ENCODE peak calls at places on chromosomes 13 and 19, in eight cellular contexts. Y, E, O, H, Z, R, K and C are unnamed samples.

GRCh38 chr19:57947088-57947418 is 453 bp downstream of the ZNF256 start:
- DNase-seq in Y (no peak), E (no peak), O (no peak), H (no peak), Z (no peak), R (no peak), K (no peak), C (no peak)

GRCh38 chr13:30196025-30196424 is 111.3 kb downstream of the KATNAL1 start:
- DNase-seq in Y (no peak), E (no peak), O (peak; percentile 50), H (no peak), Z (no peak), R (no peak), K (no peak), C (peak; percentile 20)

GRCh38 chr13:98474292-98474691 is 102.6 kb downstream of the STK24 start:
- DNase-seq in Y (no peak), E (no peak), O (no peak), H (no peak), Z (no peak), R (no peak), K (no peak), C (no peak)

GRCh38 chr19:5434970-5435641 is 20.1 kb upstream of the ZNRF4 start:
- DNase-seq in Y (no peak), E (peak; percentile 63), O (no peak), H (peak; percentile 30), Z (peak; percentile 54), R (no peak), K (no peak), C (peak; percentile 57)

GRCh38 chr13:41694902-41695301 is 237.6 kb downstream of the RGCC start:
- DNase-seq in Y (no peak), E (no peak), O (peak; percentile 90), H (peak; percentile 94), Z (no peak), R (no peak), K (peak; percentile 18), C (peak; percentile 92)

GRCh38 chr13:22162889-22163288 is 492.0 kb downstream of the FGF9 start:
- DNase-seq in Y (no peak), E (no peak), O (no peak), H (no peak), Z (no peak), R (no peak), K (peak; percentile 17), C (no peak)

GRCh38 chr19:48373567-48373966 is 9.4 kb downstream of the SYNGR4 start:
- DNase-seq in Y (no peak), E (no peak), O (no peak), H (no peak), Z (no peak), R (no peak), K (no peak), C (no peak)

GRCh38 chr13:88932950-88933349 is 1261.8 kb downstream of the SLITRK5 start:
- DNase-seq in Y (no peak), E (no peak), O (no peak), H (no peak), Z (no peak), R (no peak), K (no peak), C (no peak)

GRCh38 chr13:26719356-26719945 is 41.1 kb downstream of the GPR12 start:
- DNase-seq in Y (no peak), E (no peak), O (peak; percentile 18), H (no peak), Z (no peak), R (no peak), K (no peak), C (no peak)

GRCh38 chr13:100306444-100306999 is 217.6 kb downstream of the PCCA start:
- DNase-seq in Y (no peak), E (no peak), O (peak; percentile 5), H (no peak), Z (no peak), R (no peak), K (no peak), C (no peak)

GRCh38 chr13:110509971-110510786 is 51.3 kb downstream of the RAB20 start:
- DNase-seq in Y (no peak), E (no peak), O (peak; percentile 61), H (no peak), Z (no peak), R (no peak), K (peak; percentile 70), C (no peak)

GRCh38 chr13:21736926-21737325 is 66.1 kb downstream of the FGF9 start:
- DNase-seq in Y (no peak), E (no peak), O (no peak), H (no peak), Z (no peak), R (no peak), K (no peak), C (no peak)

GRCh38 chr19:3458595-3459284 is 21.6 kb downstream of the SMIM24 start:
- DNase-seq in Y (no peak), E (no peak), O (peak; percentile 89), H (no peak), Z (no peak), R (no peak), K (no peak), C (peak; percentile 13)

GRCh38 chr19:36136975-36137686 is 2.7 kb upstream of the CAPNS1 start:
- DNase-seq in Y (no peak), E (peak; percentile 19), O (no peak), H (peak; percentile 68), Z (no peak), R (no peak), K (no peak), C (peak; percentile 90)

GRCh38 chr13:73096173-73097117 is 37.6 kb downstream of the KLF5 start:
- DNase-seq in Y (no peak), E (no peak), O (no peak), H (no peak), Z (no peak), R (no peak), K (no peak), C (peak; percentile 88)

GRCh38 chr13:109785141-109785891 is 1.1 kb downstream of the IRS2 start:
- DNase-seq in Y (peak; percentile 40), E (peak; percentile 55), O (peak; percentile 84), H (peak; percentile 19), Z (no peak), R (peak; percentile 41), K (no peak), C (peak; percentile 68)

GRCh38 chr13:97726664-97727235 is 226.7 kb upstream of the IPO5 start:
- DNase-seq in Y (no peak), E (no peak), O (no peak), H (no peak), Z (no peak), R (no peak), K (no peak), C (no peak)

GRCh38 chr19:47075941-47076340 is 27.5 kb upstream of the TMEM160 start:
- DNase-seq in Y (no peak), E (no peak), O (peak; percentile 94), H (peak; percentile 72), Z (no peak), R (no peak), K (no peak), C (peak; percentile 86)

GRCh38 chr13:44894001-44894770 is 95.1 kb downstream of the NUFIP1 start:
- DNase-seq in Y (no peak), E (no peak), O (peak; percentile 69), H (no peak), Z (no peak), R (no peak), K (no peak), C (no peak)

GRCh38 chr19:8638078-8638619 is 7.7 kb downstream of the NFILZ start:
- DNase-seq in Y (no peak), E (no peak), O (no peak), H (no peak), Z (no peak), R (no peak), K (no peak), C (no peak)

GRCh38 chr13:110138009-110138699 is 168.8 kb downstream of the COL4A1 start:
- DNase-seq in Y (peak; percentile 29), E (peak; percentile 79), O (peak; percentile 82), H (peak; percentile 74), Z (peak; percentile 70), R (peak; percentile 45), K (peak; percentile 60), C (peak; percentile 89)

GRCh38 chr19:11202488-11203193 is 5.3 kb upstream of the KANK2 start:
- DNase-seq in Y (no peak), E (no peak), O (no peak), H (no peak), Z (no peak), R (no peak), K (no peak), C (no peak)

GRCh38 chr13:101390461-101390860 is 25.8 kb downstream of the NALCN start:
- DNase-seq in Y (no peak), E (no peak), O (peak; percentile 7), H (no peak), Z (no peak), R (no peak), K (no peak), C (no peak)

GRCh38 chr13:25659091-25659502 is 287.3 kb downstream of the ATP8A2 start:
- DNase-seq in Y (no peak), E (no peak), O (peak; percentile 68), H (no peak), Z (no peak), R (no peak), K (no peak), C (no peak)

GRCh38 chr19:39778763-39779162 is at the start of gene LEUTX:
- DNase-seq in Y (no peak), E (peak; percentile 38), O (no peak), H (no peak), Z (no peak), R (no peak), K (peak; percentile 21), C (no peak)

GRCh38 chr13:109611912-109612691 is 174.3 kb downstream of the IRS2 start:
- DNase-seq in Y (no peak), E (no peak), O (no peak), H (no peak), Z (no peak), R (no peak), K (no peak), C (peak; percentile 8)

GRCh38 chr13:100234524-100235136 is 145.7 kb downstream of the PCCA start:
- DNase-seq in Y (no peak), E (no peak), O (peak; percentile 54), H (peak; percentile 80), Z (no peak), R (no peak), K (no peak), C (peak; percentile 92)

GRCh38 chr13:80802946-80803345 is 462.0 kb upstream of the SPRY2 start:
- DNase-seq in Y (no peak), E (no peak), O (no peak), H (no peak), Z (no peak), R (no peak), K (no peak), C (no peak)

GRCh38 chr13:49253310-49253709 is 5.6 kb downstream of the CDADC1 start:
- DNase-seq in Y (no peak), E (no peak), O (no peak), H (no peak), Z (no peak), R (no peak), K (no peak), C (no peak)

GRCh38 chr13:50365683-50366391 is 350.6 kb downstream of the KCNRG start:
- DNase-seq in Y (no peak), E (peak; percentile 64), O (peak; percentile 62), H (peak; percentile 77), Z (peak; percentile 39), R (no peak), K (no peak), C (peak; percentile 90)

GRCh38 chr13:100314132-100314910 is 225.4 kb downstream of the PCCA start:
- DNase-seq in Y (no peak), E (no peak), O (no peak), H (no peak), Z (no peak), R (no peak), K (no peak), C (peak; percentile 77)

GRCh38 chr13:50099473-50099872 is 84.2 kb downstream of the KCNRG start:
- DNase-seq in Y (no peak), E (no peak), O (no peak), H (no peak), Z (no peak), R (no peak), K (no peak), C (no peak)

GRCh38 chr19:6765738-6766356 is 1.4 kb downstream of the SH2D3A start:
- DNase-seq in Y (no peak), E (no peak), O (peak; percentile 78), H (peak; percentile 35), Z (no peak), R (peak; percentile 63), K (no peak), C (peak; percentile 96)

GRCh38 chr19:42024622-42025111 is 30.6 kb upstream of the ATP1A3 start:
- DNase-seq in Y (no peak), E (no peak), O (peak; percentile 14), H (peak; percentile 19), Z (no peak), R (no peak), K (no peak), C (no peak)